ENCODE peak calls at places on chromosomes 13 and 19, in eight cellular contexts. One of them, this sample, is unnamed.

GRCh38 chr19:34732548-34733255 is 1.3 kb upstream of the ZNF181 start:
- DNase-seq in aorta: no peak
- DNase-seq in PC-3: no peak
- DNase-seq in ascending aorta: peak; percentile 64
- DNase-seq in right lobe of liver: no peak
- DNase-seq in cardiac muscle cell: no peak
- DNase-seq in upper lobe of left lung: no peak
- DNase-seq in GM23338: peak; percentile 53
- DNase-seq in this sample: no peak

GRCh38 chr19:46902402-46902766 is 41.6 kb downstream of the ARHGAP35 start:
- DNase-seq in right lobe of liver: no peak
- DNase-seq in PC-3: peak; percentile 86
- DNase-seq in upper lobe of left lung: peak; percentile 42
- DNase-seq in cardiac muscle cell: no peak
- DNase-seq in ascending aorta: no peak
- DNase-seq in aorta: no peak
- DNase-seq in GM23338: peak; percentile 40
- DNase-seq in this sample: no peak

GRCh38 chr13:100301418-100301817 is 212.5 kb downstream of the PCCA start:
- DNase-seq in cardiac muscle cell: peak; percentile 13
- DNase-seq in aorta: no peak
- DNase-seq in GM23338: no peak
- DNase-seq in PC-3: no peak
- DNase-seq in upper lobe of left lung: no peak
- DNase-seq in ascending aorta: no peak
- DNase-seq in right lobe of liver: no peak
- DNase-seq in this sample: no peak

GRCh38 chr13:65926750-65927171 is 1303.4 kb downstream of the PCDH9 start:
- DNase-seq in GM23338: peak; percentile 75
- DNase-seq in ascending aorta: peak; percentile 62
- DNase-seq in cardiac muscle cell: peak; percentile 54
- DNase-seq in PC-3: peak; percentile 85
- DNase-seq in upper lobe of left lung: peak; percentile 22
- DNase-seq in right lobe of liver: no peak
- DNase-seq in aorta: peak; percentile 66
- DNase-seq in this sample: no peak

GRCh38 chr13:66546534-66547379 is 683.4 kb downstream of the PCDH9 start:
- DNase-seq in right lobe of liver: no peak
- DNase-seq in cardiac muscle cell: no peak
- DNase-seq in upper lobe of left lung: no peak
- DNase-seq in ascending aorta: no peak
- DNase-seq in GM23338: no peak
- DNase-seq in PC-3: peak; percentile 41
- DNase-seq in aorta: no peak
- DNase-seq in this sample: no peak

GRCh38 chr19:17830567-17831418 is 9.5 kb upstream of the INSL3 start:
- DNase-seq in PC-3: peak; percentile 94
- DNase-seq in aorta: peak; percentile 92
- DNase-seq in upper lobe of left lung: peak; percentile 46
- DNase-seq in ascending aorta: no peak
- DNase-seq in cardiac muscle cell: peak; percentile 86
- DNase-seq in GM23338: peak; percentile 95
- DNase-seq in right lobe of liver: no peak
- DNase-seq in this sample: peak; percentile 75

GRCh38 chr13:40344270-40345148 is 321.9 kb downstream of the FOXO1 start:
- DNase-seq in aorta: no peak
- DNase-seq in ascending aorta: no peak
- DNase-seq in PC-3: no peak
- DNase-seq in right lobe of liver: peak; percentile 83
- DNase-seq in cardiac muscle cell: no peak
- DNase-seq in GM23338: no peak
- DNase-seq in upper lobe of left lung: no peak
- DNase-seq in this sample: no peak

GRCh38 chr19:8135946-8136618 is 13.3 kb downstream of the FBN3 start:
- DNase-seq in cardiac muscle cell: no peak
- DNase-seq in PC-3: no peak
- DNase-seq in aorta: no peak
- DNase-seq in right lobe of liver: no peak
- DNase-seq in upper lobe of left lung: no peak
- DNase-seq in ascending aorta: no peak
- DNase-seq in GM23338: no peak
- DNase-seq in this sample: no peak

GRCh38 chr19:38263696-38264485 is 482 bp upstream of the SPINT2 start:
- DNase-seq in ascending aorta: peak; percentile 89
- DNase-seq in cardiac muscle cell: no peak
- DNase-seq in right lobe of liver: peak; percentile 79
- DNase-seq in PC-3: peak; percentile 90
- DNase-seq in upper lobe of left lung: peak; percentile 94
- DNase-seq in GM23338: peak; percentile 93
- DNase-seq in aorta: peak; percentile 86
- DNase-seq in this sample: peak; percentile 45

GRCh38 chr13:19940106-19940505 is 18.4 kb upstream of the ZMYM2 start:
- DNase-seq in upper lobe of left lung: no peak
- DNase-seq in aorta: no peak
- DNase-seq in cardiac muscle cell: no peak
- DNase-seq in GM23338: peak; percentile 36
- DNase-seq in PC-3: no peak
- DNase-seq in ascending aorta: no peak
- DNase-seq in right lobe of liver: no peak
- DNase-seq in this sample: peak; percentile 57

GRCh38 chr13:44174769-44175425 is 198.7 kb upstream of the SERP2 start:
- DNase-seq in GM23338: no peak
- DNase-seq in PC-3: no peak
- DNase-seq in upper lobe of left lung: peak; percentile 43
- DNase-seq in cardiac muscle cell: peak; percentile 56
- DNase-seq in right lobe of liver: no peak
- DNase-seq in ascending aorta: no peak
- DNase-seq in aorta: no peak
- DNase-seq in this sample: no peak

GRCh38 chr13:65932587-65933239 is 1297.4 kb downstream of the PCDH9 start:
- DNase-seq in GM23338: no peak
- DNase-seq in cardiac muscle cell: no peak
- DNase-seq in ascending aorta: peak; percentile 71
- DNase-seq in upper lobe of left lung: no peak
- DNase-seq in aorta: no peak
- DNase-seq in right lobe of liver: no peak
- DNase-seq in PC-3: peak; percentile 72
- DNase-seq in this sample: peak; percentile 64

GRCh38 chr13:79621449-79621848 is 140.5 kb downstream of the NDFIP2 start:
- DNase-seq in upper lobe of left lung: no peak
- DNase-seq in aorta: no peak
- DNase-seq in ascending aorta: no peak
- DNase-seq in PC-3: no peak
- DNase-seq in cardiac muscle cell: no peak
- DNase-seq in GM23338: no peak
- DNase-seq in right lobe of liver: no peak
- DNase-seq in this sample: no peak

GRCh38 chr13:102911336-102911735 is 65.5 kb downstream of the ERCC5 start:
- DNase-seq in upper lobe of left lung: no peak
- DNase-seq in PC-3: peak; percentile 90
- DNase-seq in aorta: no peak
- DNase-seq in right lobe of liver: no peak
- DNase-seq in ascending aorta: no peak
- DNase-seq in GM23338: no peak
- DNase-seq in cardiac muscle cell: no peak
- DNase-seq in this sample: no peak

GRCh38 chr19:11098861-11099260 is 9.6 kb downstream of the LDLR start:
- DNase-seq in aorta: no peak
- DNase-seq in PC-3: no peak
- DNase-seq in right lobe of liver: no peak
- DNase-seq in cardiac muscle cell: no peak
- DNase-seq in GM23338: no peak
- DNase-seq in upper lobe of left lung: no peak
- DNase-seq in ascending aorta: no peak
- DNase-seq in this sample: no peak
- H3K4me1 ChIP-seq in aorta: peaks cover 2% of the 10 kb centered on the region
- H3K4me1 ChIP-seq in PC-3: peaks cover 24% of the 10 kb centered on the region
- H3K4me1 ChIP-seq in right lobe of liver: peaks cover 33% of the 10 kb centered on the region
- H3K4me1 ChIP-seq in cardiac muscle cell: no peaks in the 10 kb centered on the region
- H3K4me1 ChIP-seq in GM23338: peaks cover 11% of the 10 kb centered on the region
- H3K4me1 ChIP-seq in upper lobe of left lung: peaks cover 40% of the 10 kb centered on the region
- H3K4me1 ChIP-seq in ascending aorta: peaks cover 4% of the 10 kb centered on the region
- H3K4me1 ChIP-seq in this sample: peaks cover 4% of the 10 kb centered on the region

DNA sequence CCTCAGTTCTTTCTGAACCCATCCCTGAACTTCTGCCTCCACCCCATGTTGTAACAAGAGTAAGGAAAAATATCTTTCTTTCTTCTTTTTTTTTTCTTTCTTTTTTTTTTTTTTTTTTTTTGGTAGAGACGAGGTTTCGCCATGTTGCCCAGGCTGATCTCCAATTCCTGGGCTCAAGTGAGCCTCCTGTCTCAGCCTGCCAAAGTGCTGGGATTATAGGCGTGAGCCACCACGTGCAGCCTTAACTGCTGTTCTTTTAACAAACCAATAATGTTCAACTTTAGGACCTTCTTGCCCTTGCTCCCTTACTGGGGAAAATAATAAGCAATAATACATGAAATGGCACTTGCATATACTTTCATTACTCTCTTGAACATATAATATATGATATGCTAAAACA is 19.7 kb downstream of the GPR183 start:
- DNase-seq in ascending aorta: no peak
- DNase-seq in upper lobe of left lung: no peak
- DNase-seq in aorta: no peak
- DNase-seq in PC-3: no peak
- DNase-seq in cardiac muscle cell: no peak
- DNase-seq in GM23338: no peak
- DNase-seq in right lobe of liver: no peak
- DNase-seq in this sample: no peak
- H3K4me3 ChIP-seq in ascending aorta: no peak overlapping the region
- H3K4me3 ChIP-seq in upper lobe of left lung: no peak overlapping the region
- H3K4me3 ChIP-seq in aorta: no peak overlapping the region
- H3K4me3 ChIP-seq in PC-3: no peak overlapping the region
- H3K4me3 ChIP-seq in cardiac muscle cell: no peak overlapping the region
- H3K4me3 ChIP-seq in GM23338: no peak overlapping the region
- H3K4me3 ChIP-seq in right lobe of liver: no peak overlapping the region
- H3K4me3 ChIP-seq in this sample: no peak overlapping the region

GRCh38 chr19:13096968-13097330 is 5.7 kb downstream of the LYL1 start:
- DNase-seq in upper lobe of left lung: no peak
- DNase-seq in right lobe of liver: no peak
- DNase-seq in cardiac muscle cell: no peak
- DNase-seq in GM23338: no peak
- DNase-seq in PC-3: no peak
- DNase-seq in ascending aorta: no peak
- DNase-seq in aorta: no peak
- DNase-seq in this sample: no peak

GRCh38 chr19:13094771-13095392 is 7.8 kb downstream of the LYL1 start:
- DNase-seq in aorta: no peak
- DNase-seq in right lobe of liver: no peak
- DNase-seq in PC-3: peak; percentile 50
- DNase-seq in upper lobe of left lung: no peak
- DNase-seq in GM23338: peak; percentile 73
- DNase-seq in cardiac muscle cell: no peak
- DNase-seq in ascending aorta: peak; percentile 64
- DNase-seq in this sample: no peak

GRCh38 chr19:13094285-13094595 is 8.4 kb downstream of the LYL1 start:
- DNase-seq in aorta: no peak
- DNase-seq in cardiac muscle cell: no peak
- DNase-seq in upper lobe of left lung: no peak
- DNase-seq in right lobe of liver: no peak
- DNase-seq in GM23338: no peak
- DNase-seq in PC-3: no peak
- DNase-seq in ascending aorta: peak; percentile 67
- DNase-seq in this sample: no peak

GRCh38 chr19:13095934-13096890 is 6.4 kb downstream of the LYL1 start:
- DNase-seq in upper lobe of left lung: peak; percentile 48
- DNase-seq in aorta: no peak
- DNase-seq in GM23338: peak; percentile 90
- DNase-seq in cardiac muscle cell: peak; percentile 73
- DNase-seq in right lobe of liver: peak; percentile 74
- DNase-seq in ascending aorta: peak; percentile 63
- DNase-seq in PC-3: peak; percentile 46
- DNase-seq in this sample: no peak

DNA sequence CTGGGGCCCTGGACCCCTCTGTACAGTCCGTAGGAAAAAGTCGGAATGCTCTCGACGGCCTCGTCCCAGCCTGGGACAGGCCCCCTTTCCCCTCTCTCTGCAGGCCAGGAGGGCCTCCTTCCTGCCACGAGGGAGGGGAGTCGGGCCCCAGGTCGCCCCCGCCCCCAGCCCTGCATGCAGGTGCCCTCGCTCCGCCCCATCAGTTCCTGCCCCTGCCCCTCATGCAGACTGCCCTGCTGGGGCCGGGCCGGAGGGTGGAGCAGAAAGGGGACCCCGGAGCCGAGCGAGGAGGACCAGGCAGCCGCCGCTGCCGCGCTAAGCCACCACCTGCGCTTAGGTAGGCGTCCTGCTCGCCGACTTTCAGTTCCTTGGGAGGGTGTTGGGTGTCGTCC is 7.3 kb downstream of the LYL1 start:
- DNase-seq in right lobe of liver: no peak
- DNase-seq in ascending aorta: peak; percentile 63
- DNase-seq in aorta: no peak
- DNase-seq in cardiac muscle cell: no peak
- DNase-seq in GM23338: peak; percentile 85
- DNase-seq in upper lobe of left lung: peak; percentile 44
- DNase-seq in PC-3: no peak
- DNase-seq in this sample: no peak
- H3K4me1 ChIP-seq in right lobe of liver: peaks cover 29% of the 10 kb centered on the region
- H3K4me1 ChIP-seq in ascending aorta: peaks cover 29% of the 10 kb centered on the region
- H3K4me1 ChIP-seq in aorta: no peaks in the 10 kb centered on the region
- H3K4me1 ChIP-seq in cardiac muscle cell: peaks cover 3% of the 10 kb centered on the region
- H3K4me1 ChIP-seq in GM23338: peaks cover 48% of the 10 kb centered on the region
- H3K4me1 ChIP-seq in upper lobe of left lung: peaks cover 96% of the 10 kb centered on the region
- H3K4me1 ChIP-seq in PC-3: peaks cover 11% of the 10 kb centered on the region
- H3K4me1 ChIP-seq in this sample: peaks cover 3% of the 10 kb centered on the region

GRCh38 chr13:112572408-112572807 is 15.5 kb downstream of the TUBGCP3 start:
- DNase-seq in cardiac muscle cell: no peak
- DNase-seq in GM23338: no peak
- DNase-seq in PC-3: no peak
- DNase-seq in right lobe of liver: no peak
- DNase-seq in aorta: no peak
- DNase-seq in upper lobe of left lung: no peak
- DNase-seq in ascending aorta: no peak
- DNase-seq in this sample: no peak
- H3K4me3 ChIP-seq in cardiac muscle cell: no peak overlapping the region
- H3K4me3 ChIP-seq in GM23338: no peak overlapping the region
- H3K4me3 ChIP-seq in PC-3: no peak overlapping the region
- H3K4me3 ChIP-seq in right lobe of liver: no peak overlapping the region
- H3K4me3 ChIP-seq in aorta: no peak overlapping the region
- H3K4me3 ChIP-seq in upper lobe of left lung: no peak overlapping the region
- H3K4me3 ChIP-seq in ascending aorta: no peak overlapping the region
- H3K4me3 ChIP-seq in this sample: no peak overlapping the region

GRCh38 chr19:15550847-15551182 is 42.5 kb downstream of the CYP4F22 start:
- DNase-seq in right lobe of liver: no peak
- DNase-seq in GM23338: peak; percentile 27
- DNase-seq in aorta: peak; percentile 50
- DNase-seq in cardiac muscle cell: no peak
- DNase-seq in PC-3: no peak
- DNase-seq in upper lobe of left lung: no peak
- DNase-seq in ascending aorta: no peak
- DNase-seq in this sample: no peak
- H3K4me1 ChIP-seq in right lobe of liver: peaks cover 7% of the 10 kb centered on the region
- H3K4me1 ChIP-seq in GM23338: no peaks in the 10 kb centered on the region
- H3K4me1 ChIP-seq in aorta: no peaks in the 10 kb centered on the region
- H3K4me1 ChIP-seq in cardiac muscle cell: no peaks in the 10 kb centered on the region
- H3K4me1 ChIP-seq in PC-3: peaks cover 10% of the 10 kb centered on the region
- H3K4me1 ChIP-seq in upper lobe of left lung: peaks cover 20% of the 10 kb centered on the region
- H3K4me1 ChIP-seq in ascending aorta: peaks cover 4% of the 10 kb centered on the region
- H3K4me1 ChIP-seq in this sample: peaks cover 3% of the 10 kb centered on the region

This sample was measured in HAP-1.